ENCODE peak calls at places on chromosomes 13 and 19, in ten cellular contexts. One of them, this sample, is unnamed.

GRCh38 chr19:18089726-18090125 is 3.0 kb upstream of the IL12RB1 start:
- DNase-seq in stimulated activated CD8-positive, alpha-beta memory T cell treated with anti-CD3 and anti-CD28 coated beads, Interleukin-15, amount 100 ng/mL, for 24 hours: no peak
- DNase-seq in ovary: no peak
- DNase-seq in kidney tubule cell: no peak
- DNase-seq in left cardiac atrium: no peak
- DNase-seq in AG09309: no peak
- DNase-seq in IMR-90: no peak
- DNase-seq in stromal cell of bone marrow: no peak
- DNase-seq in Calu3: no peak
- DNase-seq in NAMALWA: peak
- DNase-seq in this sample: peak

GRCh38 chr13:84037937-84038464 is 155.7 kb upstream of the SLITRK1 start:
- DNase-seq in stimulated activated CD8-positive, alpha-beta memory T cell treated with anti-CD3 and anti-CD28 coated beads, Interleukin-15, amount 100 ng/mL, for 24 hours: no peak
- DNase-seq in ovary: no peak
- DNase-seq in kidney tubule cell: no peak
- DNase-seq in left cardiac atrium: no peak
- DNase-seq in AG09309: no peak
- DNase-seq in IMR-90: no peak
- DNase-seq in stromal cell of bone marrow: no peak
- DNase-seq in Calu3: no peak
- DNase-seq in NAMALWA: no peak
- DNase-seq in this sample: no peak

GRCh38 chr13:79995334-79995733 is 345.6 kb downstream of the SPRY2 start:
- DNase-seq in stimulated activated CD8-positive, alpha-beta memory T cell treated with anti-CD3 and anti-CD28 coated beads, Interleukin-15, amount 100 ng/mL, for 24 hours: no peak
- DNase-seq in ovary: no peak
- DNase-seq in kidney tubule cell: peak
- DNase-seq in left cardiac atrium: no peak
- DNase-seq in AG09309: peak
- DNase-seq in IMR-90: peak
- DNase-seq in stromal cell of bone marrow: peak
- DNase-seq in Calu3: no peak
- DNase-seq in NAMALWA: no peak
- DNase-seq in this sample: no peak

GRCh38 chr19:12666305-12667048 is at the start of the genes MAN2B1 and WDR83:
- DNase-seq in stimulated activated CD8-positive, alpha-beta memory T cell treated with anti-CD3 and anti-CD28 coated beads, Interleukin-15, amount 100 ng/mL, for 24 hours: peak
- DNase-seq in ovary: peak
- DNase-seq in kidney tubule cell: peak
- DNase-seq in left cardiac atrium: peak
- DNase-seq in AG09309: no peak
- DNase-seq in IMR-90: peak
- DNase-seq in stromal cell of bone marrow: peak
- DNase-seq in Calu3: peak
- DNase-seq in NAMALWA: peak
- DNase-seq in this sample: peak

GRCh38 chr13:28705734-28706133 is 13.0 kb downstream of the SLC46A3 start:
- DNase-seq in stimulated activated CD8-positive, alpha-beta memory T cell treated with anti-CD3 and anti-CD28 coated beads, Interleukin-15, amount 100 ng/mL, for 24 hours: no peak
- DNase-seq in ovary: no peak
- DNase-seq in kidney tubule cell: no peak
- DNase-seq in left cardiac atrium: no peak
- DNase-seq in AG09309: peak
- DNase-seq in IMR-90: peak
- DNase-seq in stromal cell of bone marrow: no peak
- DNase-seq in Calu3: no peak
- DNase-seq in NAMALWA: no peak
- DNase-seq in this sample: no peak

GRCh38 chr19:45076029-45076850 is at the start of gene ZNF296:
- DNase-seq in stimulated activated CD8-positive, alpha-beta memory T cell treated with anti-CD3 and anti-CD28 coated beads, Interleukin-15, amount 100 ng/mL, for 24 hours: peak
- DNase-seq in ovary: no peak
- DNase-seq in kidney tubule cell: peak
- DNase-seq in left cardiac atrium: peak
- DNase-seq in AG09309: no peak
- DNase-seq in IMR-90: no peak
- DNase-seq in stromal cell of bone marrow: no peak
- DNase-seq in Calu3: peak
- DNase-seq in NAMALWA: peak
- DNase-seq in this sample: peak

GRCh38 chr19:28296506-28296905 is 916.4 kb downstream of the UQCRFS1 start:
- DNase-seq in stimulated activated CD8-positive, alpha-beta memory T cell treated with anti-CD3 and anti-CD28 coated beads, Interleukin-15, amount 100 ng/mL, for 24 hours: no peak
- DNase-seq in ovary: no peak
- DNase-seq in kidney tubule cell: peak
- DNase-seq in left cardiac atrium: no peak
- DNase-seq in AG09309: peak
- DNase-seq in IMR-90: no peak
- DNase-seq in stromal cell of bone marrow: peak
- DNase-seq in Calu3: no peak
- DNase-seq in NAMALWA: no peak
- DNase-seq in this sample: no peak

GRCh38 chr13:100234524-100235136 is 145.7 kb downstream of the PCCA start:
- DNase-seq in stimulated activated CD8-positive, alpha-beta memory T cell treated with anti-CD3 and anti-CD28 coated beads, Interleukin-15, amount 100 ng/mL, for 24 hours: no peak
- DNase-seq in ovary: no peak
- DNase-seq in kidney tubule cell: peak
- DNase-seq in left cardiac atrium: no peak
- DNase-seq in AG09309: peak
- DNase-seq in IMR-90: peak
- DNase-seq in stromal cell of bone marrow: no peak
- DNase-seq in Calu3: no peak
- DNase-seq in NAMALWA: no peak
- DNase-seq in this sample: no peak

GRCh38 chr19:42086770-42087550 is 11.0 kb downstream of the ZNF574 start:
- DNase-seq in stimulated activated CD8-positive, alpha-beta memory T cell treated with anti-CD3 and anti-CD28 coated beads, Interleukin-15, amount 100 ng/mL, for 24 hours: no peak
- DNase-seq in ovary: no peak
- DNase-seq in kidney tubule cell: no peak
- DNase-seq in left cardiac atrium: no peak
- DNase-seq in AG09309: no peak
- DNase-seq in IMR-90: no peak
- DNase-seq in stromal cell of bone marrow: no peak
- DNase-seq in Calu3: no peak
- DNase-seq in NAMALWA: no peak
- DNase-seq in this sample: no peak

GRCh38 chr13:26784704-26785639 is 24.4 kb upstream of the GPR12 start:
- DNase-seq in stimulated activated CD8-positive, alpha-beta memory T cell treated with anti-CD3 and anti-CD28 coated beads, Interleukin-15, amount 100 ng/mL, for 24 hours: no peak
- DNase-seq in ovary: no peak
- DNase-seq in kidney tubule cell: no peak
- DNase-seq in left cardiac atrium: no peak
- DNase-seq in AG09309: no peak
- DNase-seq in IMR-90: no peak
- DNase-seq in stromal cell of bone marrow: no peak
- DNase-seq in Calu3: no peak
- DNase-seq in NAMALWA: peak
- DNase-seq in this sample: no peak

GRCh38 chr13:30157616-30157993 is 149.7 kb downstream of the KATNAL1 start:
- DNase-seq in stimulated activated CD8-positive, alpha-beta memory T cell treated with anti-CD3 and anti-CD28 coated beads, Interleukin-15, amount 100 ng/mL, for 24 hours: no peak
- DNase-seq in ovary: no peak
- DNase-seq in kidney tubule cell: no peak
- DNase-seq in left cardiac atrium: no peak
- DNase-seq in AG09309: no peak
- DNase-seq in IMR-90: no peak
- DNase-seq in stromal cell of bone marrow: no peak
- DNase-seq in Calu3: no peak
- DNase-seq in NAMALWA: no peak
- DNase-seq in this sample: no peak

GRCh38 chr13:43520331-43520730 is 266.4 kb downstream of the ENOX1 start:
- DNase-seq in stimulated activated CD8-positive, alpha-beta memory T cell treated with anti-CD3 and anti-CD28 coated beads, Interleukin-15, amount 100 ng/mL, for 24 hours: no peak
- DNase-seq in ovary: no peak
- DNase-seq in kidney tubule cell: no peak
- DNase-seq in left cardiac atrium: no peak
- DNase-seq in AG09309: no peak
- DNase-seq in IMR-90: no peak
- DNase-seq in stromal cell of bone marrow: no peak
- DNase-seq in Calu3: no peak
- DNase-seq in NAMALWA: no peak
- DNase-seq in this sample: no peak

GRCh38 chr13:114121496-114122466 is 10.6 kb downstream of the RASA3 start:
- DNase-seq in stimulated activated CD8-positive, alpha-beta memory T cell treated with anti-CD3 and anti-CD28 coated beads, Interleukin-15, amount 100 ng/mL, for 24 hours: no peak
- DNase-seq in ovary: no peak
- DNase-seq in kidney tubule cell: no peak
- DNase-seq in left cardiac atrium: no peak
- DNase-seq in AG09309: no peak
- DNase-seq in IMR-90: no peak
- DNase-seq in stromal cell of bone marrow: no peak
- DNase-seq in Calu3: no peak
- DNase-seq in NAMALWA: no peak
- DNase-seq in this sample: no peak

GRCh38 chr13:30346159-30346788 is 38.9 kb upstream of the KATNAL1 start:
- DNase-seq in stimulated activated CD8-positive, alpha-beta memory T cell treated with anti-CD3 and anti-CD28 coated beads, Interleukin-15, amount 100 ng/mL, for 24 hours: peak
- DNase-seq in ovary: no peak
- DNase-seq in kidney tubule cell: no peak
- DNase-seq in left cardiac atrium: no peak
- DNase-seq in AG09309: no peak
- DNase-seq in IMR-90: no peak
- DNase-seq in stromal cell of bone marrow: no peak
- DNase-seq in Calu3: peak
- DNase-seq in NAMALWA: no peak
- DNase-seq in this sample: no peak

GRCh38 chr13:66071608-66072007 is 1158.5 kb downstream of the PCDH9 start:
- DNase-seq in stimulated activated CD8-positive, alpha-beta memory T cell treated with anti-CD3 and anti-CD28 coated beads, Interleukin-15, amount 100 ng/mL, for 24 hours: no peak
- DNase-seq in ovary: no peak
- DNase-seq in kidney tubule cell: no peak
- DNase-seq in left cardiac atrium: no peak
- DNase-seq in AG09309: no peak
- DNase-seq in IMR-90: no peak
- DNase-seq in stromal cell of bone marrow: no peak
- DNase-seq in Calu3: no peak
- DNase-seq in NAMALWA: no peak
- DNase-seq in this sample: no peak

GRCh38 chr13:64688893-64689677 is 2541.1 kb downstream of the PCDH9 start:
- DNase-seq in stimulated activated CD8-positive, alpha-beta memory T cell treated with anti-CD3 and anti-CD28 coated beads, Interleukin-15, amount 100 ng/mL, for 24 hours: no peak
- DNase-seq in ovary: no peak
- DNase-seq in kidney tubule cell: no peak
- DNase-seq in left cardiac atrium: no peak
- DNase-seq in AG09309: no peak
- DNase-seq in IMR-90: peak
- DNase-seq in stromal cell of bone marrow: no peak
- DNase-seq in Calu3: no peak
- DNase-seq in NAMALWA: no peak
- DNase-seq in this sample: no peak

GRCh38 chr19:43438291-43439162 is 23.8 kb downstream of the TEX101 start:
- DNase-seq in stimulated activated CD8-positive, alpha-beta memory T cell treated with anti-CD3 and anti-CD28 coated beads, Interleukin-15, amount 100 ng/mL, for 24 hours: no peak
- DNase-seq in ovary: peak
- DNase-seq in kidney tubule cell: no peak
- DNase-seq in left cardiac atrium: peak
- DNase-seq in AG09309: peak
- DNase-seq in IMR-90: peak
- DNase-seq in stromal cell of bone marrow: no peak
- DNase-seq in Calu3: no peak
- DNase-seq in NAMALWA: no peak
- DNase-seq in this sample: no peak

GRCh38 chr19:11848594-11849263 is at the start of gene ZNF439:
- DNase-seq in stimulated activated CD8-positive, alpha-beta memory T cell treated with anti-CD3 and anti-CD28 coated beads, Interleukin-15, amount 100 ng/mL, for 24 hours: peak
- DNase-seq in ovary: peak
- DNase-seq in kidney tubule cell: peak
- DNase-seq in left cardiac atrium: peak
- DNase-seq in AG09309: peak
- DNase-seq in IMR-90: peak
- DNase-seq in stromal cell of bone marrow: peak
- DNase-seq in Calu3: peak
- DNase-seq in NAMALWA: peak
- DNase-seq in this sample: peak

GRCh38 chr19:13102666-13103584 is at the start of gene LYL1:
- DNase-seq in stimulated activated CD8-positive, alpha-beta memory T cell treated with anti-CD3 and anti-CD28 coated beads, Interleukin-15, amount 100 ng/mL, for 24 hours: no peak
- DNase-seq in ovary: peak
- DNase-seq in kidney tubule cell: no peak
- DNase-seq in left cardiac atrium: peak
- DNase-seq in AG09309: no peak
- DNase-seq in IMR-90: no peak
- DNase-seq in stromal cell of bone marrow: no peak
- DNase-seq in Calu3: peak
- DNase-seq in NAMALWA: peak
- DNase-seq in this sample: no peak

GRCh38 chr19:1258161-1258492 is 9.7 kb downstream of the MIDN start:
- DNase-seq in stimulated activated CD8-positive, alpha-beta memory T cell treated with anti-CD3 and anti-CD28 coated beads, Interleukin-15, amount 100 ng/mL, for 24 hours: no peak
- DNase-seq in ovary: no peak
- DNase-seq in kidney tubule cell: no peak
- DNase-seq in left cardiac atrium: no peak
- DNase-seq in AG09309: no peak
- DNase-seq in IMR-90: no peak
- DNase-seq in stromal cell of bone marrow: no peak
- DNase-seq in Calu3: no peak
- DNase-seq in NAMALWA: no peak
- DNase-seq in this sample: no peak

GRCh38 chr19:2344381-2344870 is 15.6 kb upstream of the TMPRSS9 start:
- DNase-seq in stimulated activated CD8-positive, alpha-beta memory T cell treated with anti-CD3 and anti-CD28 coated beads, Interleukin-15, amount 100 ng/mL, for 24 hours: no peak
- DNase-seq in ovary: peak
- DNase-seq in kidney tubule cell: no peak
- DNase-seq in left cardiac atrium: no peak
- DNase-seq in AG09309: no peak
- DNase-seq in IMR-90: no peak
- DNase-seq in stromal cell of bone marrow: no peak
- DNase-seq in Calu3: no peak
- DNase-seq in NAMALWA: no peak
- DNase-seq in this sample: no peak

GRCh38 chr13:39394811-39395685 is 207.9 kb downstream of the LHFPL6 start:
- DNase-seq in stimulated activated CD8-positive, alpha-beta memory T cell treated with anti-CD3 and anti-CD28 coated beads, Interleukin-15, amount 100 ng/mL, for 24 hours: no peak
- DNase-seq in ovary: peak
- DNase-seq in kidney tubule cell: no peak
- DNase-seq in left cardiac atrium: peak
- DNase-seq in AG09309: no peak
- DNase-seq in IMR-90: no peak
- DNase-seq in stromal cell of bone marrow: no peak
- DNase-seq in Calu3: no peak
- DNase-seq in NAMALWA: no peak
- DNase-seq in this sample: no peak

GRCh38 chr13:34657716-34658115 is 284.4 kb upstream of the NBEA start:
- DNase-seq in stimulated activated CD8-positive, alpha-beta memory T cell treated with anti-CD3 and anti-CD28 coated beads, Interleukin-15, amount 100 ng/mL, for 24 hours: no peak
- DNase-seq in ovary: no peak
- DNase-seq in kidney tubule cell: peak
- DNase-seq in left cardiac atrium: no peak
- DNase-seq in AG09309: peak
- DNase-seq in IMR-90: peak
- DNase-seq in stromal cell of bone marrow: no peak
- DNase-seq in Calu3: no peak
- DNase-seq in NAMALWA: no peak
- DNase-seq in this sample: no peak

GRCh38 chr19:7718668-7719067 is 13.2 kb downstream of the CLEC4G start:
- DNase-seq in stimulated activated CD8-positive, alpha-beta memory T cell treated with anti-CD3 and anti-CD28 coated beads, Interleukin-15, amount 100 ng/mL, for 24 hours: no peak
- DNase-seq in ovary: no peak
- DNase-seq in kidney tubule cell: no peak
- DNase-seq in left cardiac atrium: no peak
- DNase-seq in AG09309: no peak
- DNase-seq in IMR-90: no peak
- DNase-seq in stromal cell of bone marrow: no peak
- DNase-seq in Calu3: no peak
- DNase-seq in NAMALWA: no peak
- DNase-seq in this sample: no peak

GRCh38 chr13:104854698-104855097 is 1680.8 kb downstream of the EFNB2 start:
- DNase-seq in stimulated activated CD8-positive, alpha-beta memory T cell treated with anti-CD3 and anti-CD28 coated beads, Interleukin-15, amount 100 ng/mL, for 24 hours: no peak
- DNase-seq in ovary: no peak
- DNase-seq in kidney tubule cell: no peak
- DNase-seq in left cardiac atrium: no peak
- DNase-seq in AG09309: no peak
- DNase-seq in IMR-90: no peak
- DNase-seq in stromal cell of bone marrow: no peak
- DNase-seq in Calu3: no peak
- DNase-seq in NAMALWA: no peak
- DNase-seq in this sample: no peak

GRCh38 chr19:13132471-13133166 is 14.6 kb downstream of the NACC1 start:
- DNase-seq in stimulated activated CD8-positive, alpha-beta memory T cell treated with anti-CD3 and anti-CD28 coated beads, Interleukin-15, amount 100 ng/mL, for 24 hours: no peak
- DNase-seq in ovary: no peak
- DNase-seq in kidney tubule cell: peak
- DNase-seq in left cardiac atrium: no peak
- DNase-seq in AG09309: no peak
- DNase-seq in IMR-90: peak
- DNase-seq in stromal cell of bone marrow: no peak
- DNase-seq in Calu3: no peak
- DNase-seq in NAMALWA: no peak
- DNase-seq in this sample: no peak